ENCODE peak calls at places on chromosomes 1 and 21, in four cellular contexts. Z is trophoblast cell, V is GM23248, Q is OCI-LY7. N is an unnamed sample.
A peak's percentile ranks its signal among the peaks of the same experiment; 100 is the strongest.

GRCh38 chr21:25858328-25858727 is 123.6 kb downstream of the GABPA start:
- DNase-seq in Z (no peak), V (no peak), Q (no peak), N (no peak)

GRCh38 chr1:201255470-201256362 is 27.6 kb upstream of the PKP1 start:
- DNase-seq in V (no peak), Q (no peak), Z (no peak), N (no peak)

GRCh38 chr1:89889336-89889640 is 68.5 kb downstream of the LRRC8D start:
- DNase-seq in Q (no peak), Z (no peak), V (no peak), N (peak; percentile 38)

GRCh38 chr1:1573843-1574720 is 581 bp downstream of the SSU72 start:
- DNase-seq in V (peak; percentile 90), Z (peak; percentile 63), Q (peak; percentile 84), N (peak; percentile 69)

GRCh38 chr1:11856698-11857097 is 2.0 kb downstream of the NPPB start:
- DNase-seq in Z (no peak), V (no peak), Q (no peak), N (no peak)

GRCh38 chr1:21913763-21914162 is 23.3 kb downstream of the HSPG2 start:
- DNase-seq in V (peak; percentile 47), Z (no peak), Q (no peak), N (no peak)

GRCh38 chr1:116226017-116226416 is 114.8 kb downstream of the MAB21L3 start:
- DNase-seq in Q (peak; percentile 61), Z (no peak), V (no peak), N (no peak)

GRCh38 chr1:193408782-193409293 is 222.4 kb upstream of the B3GALT2 start:
- DNase-seq in Z (peak; percentile 91), Q (no peak), V (peak; percentile 7), N (peak; percentile 54)

GRCh38 chr1:211517006-211517405 is 25.0 kb upstream of the RD3 start:
- DNase-seq in Z (no peak), Q (peak; percentile 62), V (no peak), N (no peak)

GRCh38 chr1:192521734-192522133 is 53.8 kb upstream of the RGS1 start:
- DNase-seq in Q (no peak), Z (no peak), V (no peak), N (no peak)

GRCh38 chr1:189787201-189787600 is 690.5 kb downstream of the BRINP3 start:
- DNase-seq in Z (peak; percentile 10), V (no peak), Q (no peak), N (peak; percentile 55)

GRCh38 chr1:79105499-79105898 is 99.0 kb upstream of the ADGRL4 start:
- DNase-seq in Q (no peak), Z (no peak), V (peak; percentile 50), N (peak; percentile 13)

GRCh38 chr1:12177156-12177998 is 10.6 kb downstream of the TNFRSF1B start:
- DNase-seq in Z (no peak), V (no peak), Q (no peak), N (no peak)

GRCh38 chr1:168615965-168616364 is 39.6 kb downstream of the XCL1 start:
- DNase-seq in V (no peak), Q (no peak), Z (no peak), N (no peak)

GRCh38 chr1:168613038-168613451 is 36.6 kb downstream of the XCL1 start:
- DNase-seq in Q (no peak), Z (no peak), V (no peak), N (no peak)

GRCh38 chr1:168618351-168618750 is 41.9 kb downstream of the XCL1 start:
- DNase-seq in V (no peak), Q (no peak), Z (no peak), N (no peak)

GRCh38 chr1:168610111-168610510 is 33.7 kb downstream of the XCL1 start:
- DNase-seq in Z (no peak), V (no peak), Q (no peak), N (no peak)

GRCh38 chr1:168613689-168614655 is 37.6 kb downstream of the XCL1 start:
- DNase-seq in Z (no peak), V (no peak), Q (no peak), N (peak; percentile 51)
- H3K27ac ChIP-seq in Z (peak overlapping the region; percentile 5), V (no peak overlapping the region), Q (no peak overlapping the region), N (no peak overlapping the region)

GRCh38 chr1:226481133-226481532 is 67.4 kb upstream of the STUM start:
- DNase-seq in Q (no peak), V (no peak), Z (no peak), N (no peak)
- H3K9me3 ChIP-seq in Q (no peaks in the 10 kb centered on the region), V (no peaks in the 10 kb centered on the region), Z (no peaks in the 10 kb centered on the region), N (no peaks in the 10 kb centered on the region)

GRCh38 chr1:224932607-224933249 is 3.3 kb downstream of the DNAH14 start:
- DNase-seq in Q (no peak), V (no peak), Z (no peak), N (no peak)

GRCh38 chr1:224933584-224933983 is 4.1 kb downstream of the DNAH14 start:
- DNase-seq in Z (no peak), Q (no peak), V (no peak), N (no peak)

GRCh38 chr1:224931605-224932004 is 2.1 kb downstream of the DNAH14 start:
- DNase-seq in Q (no peak), Z (no peak), V (no peak), N (no peak)

GRCh38 chr1:224928906-224929305 is 569 bp upstream of the DNAH14 start:
- DNase-seq in V (no peak), Q (no peak), Z (no peak), N (no peak)

DNA sequence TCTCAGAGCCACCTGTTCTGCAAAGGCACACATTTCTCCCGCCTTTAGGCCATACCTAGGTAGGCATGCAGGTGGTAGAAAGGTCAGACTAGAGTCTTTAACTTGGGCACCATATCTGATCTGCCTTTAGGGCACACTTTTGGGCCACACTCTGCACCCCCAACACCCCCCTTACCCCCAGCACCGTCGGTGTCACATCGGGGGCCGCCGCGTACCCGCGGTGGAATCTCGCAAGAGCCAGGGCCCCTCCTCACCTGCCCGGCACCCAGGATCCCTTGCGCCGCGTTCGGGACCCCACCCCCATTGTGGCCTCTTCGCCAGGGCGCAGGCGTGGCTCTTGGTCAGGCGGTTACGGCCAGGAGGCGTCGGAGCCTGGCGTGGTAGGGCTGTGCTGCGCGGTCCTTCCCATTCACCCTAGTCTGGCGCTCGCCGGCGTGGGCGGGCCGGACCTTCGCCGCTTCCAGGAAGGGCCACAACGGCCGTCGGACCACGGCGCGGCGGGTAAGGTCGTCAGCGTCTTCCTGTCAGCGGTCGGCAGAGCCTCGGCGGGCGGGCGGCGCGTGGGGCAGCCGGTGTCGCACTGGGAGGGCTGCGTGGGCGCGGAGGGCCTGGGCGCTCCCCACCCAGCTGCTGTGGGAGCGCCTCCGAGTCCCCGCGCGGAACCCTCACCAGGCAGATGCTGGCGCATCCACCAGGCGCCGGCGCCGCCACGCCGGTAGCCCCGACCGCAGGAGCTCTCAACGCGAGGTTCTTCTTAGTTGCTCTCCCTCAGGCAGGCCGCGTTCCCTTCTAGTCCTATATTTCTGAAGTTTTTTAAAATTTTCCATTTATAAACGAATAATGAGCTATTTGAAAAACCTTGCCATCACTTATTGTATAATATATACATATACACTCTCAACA is at the start of gene DNAH14:
- DNase-seq in Z (peak; percentile 82), V (peak; percentile 88), Q (no peak), N (peak; percentile 83)
- H2AFZ ChIP-seq in Z (peak within 1 kb of the TSS; percentile 91), V (peak within 1 kb of the TSS; percentile 87), Q (no peak within 1 kb of the TSS), N (peak within 1 kb of the TSS; percentile 55)

DNA sequence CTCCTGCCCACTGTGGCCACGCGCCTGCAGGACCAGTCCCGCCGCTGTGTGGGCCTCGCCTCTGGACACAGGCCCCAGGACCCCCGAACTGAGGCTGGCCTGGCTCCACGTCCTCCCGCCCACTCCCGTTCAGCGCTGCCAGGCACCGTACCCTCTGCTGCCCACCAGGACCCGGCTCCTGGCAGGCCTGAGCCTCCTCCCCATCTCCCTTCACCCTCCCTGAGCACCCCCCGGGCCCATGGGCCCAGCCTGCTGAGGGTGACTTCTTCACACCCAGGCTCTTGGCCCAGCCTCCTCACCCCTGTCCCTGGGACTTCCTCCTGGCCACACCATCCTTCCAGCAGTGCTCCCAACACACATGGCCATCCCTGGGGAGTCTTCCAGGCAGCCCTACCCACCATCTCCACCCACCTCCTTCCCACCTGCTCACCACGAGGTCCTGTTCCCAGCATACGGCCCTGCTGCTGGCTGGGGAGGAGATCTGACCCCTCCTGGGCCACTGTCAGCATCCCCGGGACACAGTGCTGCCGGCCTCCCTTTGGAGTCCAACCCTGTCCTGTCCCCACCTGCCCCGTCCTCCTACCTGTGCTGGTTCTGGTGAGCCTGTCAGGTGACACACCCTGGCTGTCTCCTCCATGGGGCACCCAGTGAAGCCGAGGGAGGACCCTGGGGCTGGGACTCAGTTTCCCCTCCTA is 53.6 kb downstream of the SLX9 start:
- DNase-seq in Z (no peak), Q (no peak), V (no peak), N (no peak)
- H3K27ac ChIP-seq in Z (no peak overlapping the region), Q (no peak overlapping the region), V (no peak overlapping the region), N (no peak overlapping the region)

GRCh38 chr1:23366146-23366545 is 3.5 kb downstream of the ZNF436 start:
- DNase-seq in Z (no peak), Q (no peak), V (no peak), N (no peak)
- H3K9me3 ChIP-seq in Z (peaks cover 13% of the 10 kb centered on the region), Q (no peaks in the 10 kb centered on the region), V (peaks cover 6% of the 10 kb centered on the region), N (peaks cover 14% of the 10 kb centered on the region)